ENCODE peak calls at places on chromosomes 16 and 17, in five cellular contexts. One of them, this sample, is unnamed.

GRCh38 chr17:74295625-74296547 is 21.9 kb downstream of the DNAI2 start:
- DNase-seq in uterus: no peak
- DNase-seq in A673: no peak
- DNase-seq in astrocyte of the spinal cord: no peak
- DNase-seq in NB4: no peak
- DNase-seq in this sample: no peak

GRCh38 chr17:45160505-45161287 is 979 bp upstream of the HEXIM2 start:
- DNase-seq in uterus: peak; percentile 75
- DNase-seq in A673: peak; percentile 42
- DNase-seq in astrocyte of the spinal cord: peak; percentile 75
- DNase-seq in NB4: peak; percentile 85
- DNase-seq in this sample: no peak

GRCh38 chr16:49491736-49492089 is 118.1 kb downstream of the C16orf78 start:
- DNase-seq in uterus: peak; percentile 34
- DNase-seq in A673: peak; percentile 23
- DNase-seq in astrocyte of the spinal cord: no peak
- DNase-seq in NB4: no peak
- DNase-seq in this sample: no peak

GRCh38 chr17:7523033-7523432 is 25.8 kb upstream of the TNFSF12 start:
- DNase-seq in uterus: no peak
- DNase-seq in A673: peak; percentile 68
- DNase-seq in astrocyte of the spinal cord: peak; percentile 8
- DNase-seq in NB4: peak; percentile 39
- DNase-seq in this sample: no peak

GRCh38 chr17:56707312-56708219 is 114.1 kb downstream of the NOG start:
- DNase-seq in uterus: no peak
- DNase-seq in A673: peak; percentile 18
- DNase-seq in astrocyte of the spinal cord: no peak
- DNase-seq in NB4: no peak
- DNase-seq in this sample: no peak

GRCh38 chr17:82050761-82051641 is 610 bp downstream of the RFNG start:
- DNase-seq in uterus: no peak
- DNase-seq in A673: no peak
- DNase-seq in astrocyte of the spinal cord: no peak
- DNase-seq in NB4: no peak
- DNase-seq in this sample: no peak

GRCh38 chr17:33927732-33928133 is 327.4 kb upstream of the CCL2 start:
- DNase-seq in uterus: no peak
- DNase-seq in A673: peak; percentile 0
- DNase-seq in astrocyte of the spinal cord: no peak
- DNase-seq in NB4: peak; percentile 7
- DNase-seq in this sample: no peak

GRCh38 chr16:88560722-88561484 is 9.3 kb upstream of the ZC3H18 start:
- DNase-seq in uterus: no peak
- DNase-seq in A673: peak; percentile 55
- DNase-seq in astrocyte of the spinal cord: peak; percentile 20
- DNase-seq in NB4: peak; percentile 64
- DNase-seq in this sample: no peak

GRCh38 chr17:72120878-72121163 is at the start of gene SOX9:
- DNase-seq in uterus: no peak
- DNase-seq in A673: peak; percentile 98
- DNase-seq in astrocyte of the spinal cord: peak; percentile 97
- DNase-seq in NB4: no peak
- DNase-seq in this sample: peak; percentile 81

GRCh38 chr17:16428098-16428882 is 12.9 kb downstream of the TRPV2 start:
- DNase-seq in uterus: peak; percentile 56
- DNase-seq in A673: peak; percentile 77
- DNase-seq in astrocyte of the spinal cord: no peak
- DNase-seq in NB4: peak; percentile 82
- DNase-seq in this sample: no peak

GRCh38 chr17:55632893-55633292 is 89.8 kb downstream of the TMEM100 start:
- DNase-seq in uterus: no peak
- DNase-seq in A673: no peak
- DNase-seq in astrocyte of the spinal cord: peak; percentile 25
- DNase-seq in NB4: no peak
- DNase-seq in this sample: no peak

GRCh38 chr16:21208429-21208828 is 2.9 kb downstream of the ZP2 start:
- DNase-seq in uterus: no peak
- DNase-seq in A673: no peak
- DNase-seq in astrocyte of the spinal cord: no peak
- DNase-seq in NB4: no peak
- DNase-seq in this sample: no peak

GRCh38 chr16:85610059-85610445 is 3.1 kb upstream of the GSE1 start:
- DNase-seq in uterus: peak; percentile 35
- DNase-seq in A673: no peak
- DNase-seq in astrocyte of the spinal cord: no peak
- DNase-seq in NB4: no peak
- DNase-seq in this sample: no peak

GRCh38 chr17:38333635-38334295 is 10.0 kb downstream of the GPR179 start:
- DNase-seq in uterus: no peak
- DNase-seq in A673: peak; percentile 28
- DNase-seq in astrocyte of the spinal cord: no peak
- DNase-seq in NB4: peak; percentile 65
- DNase-seq in this sample: no peak
- H3K4me3 ChIP-seq in uterus: no peak overlapping the region
- H3K4me3 ChIP-seq in A673: no peak overlapping the region
- H3K4me3 ChIP-seq in astrocyte of the spinal cord: no peak overlapping the region
- H3K4me3 ChIP-seq in NB4: no peak overlapping the region
- H3K4me3 ChIP-seq in this sample: no peak overlapping the region

DNA sequence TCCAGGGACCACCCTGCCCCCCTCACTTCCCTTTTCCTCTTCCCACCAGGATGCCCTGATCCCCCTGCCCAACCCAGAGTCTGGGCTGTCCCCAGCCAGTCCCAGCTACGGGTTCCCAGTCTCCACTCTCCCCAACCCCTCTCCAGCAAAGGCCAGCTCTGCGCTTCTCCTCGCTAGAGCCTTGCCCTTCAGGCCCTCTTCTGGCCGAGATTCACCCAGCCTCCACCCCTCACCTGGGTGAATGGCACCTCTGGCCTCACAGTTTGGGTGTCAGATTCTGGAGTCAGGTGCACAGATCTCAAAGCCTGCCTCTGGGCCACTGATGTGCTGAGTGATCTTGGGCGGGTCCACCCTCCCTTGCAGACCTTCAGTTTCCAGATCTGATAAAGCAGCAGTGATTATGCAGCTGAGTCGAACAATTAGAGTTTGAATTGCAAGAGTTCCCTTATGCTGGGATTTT is 185.6 kb upstream of the TNRC6C start:
- DNase-seq in uterus: no peak
- DNase-seq in A673: no peak
- DNase-seq in astrocyte of the spinal cord: no peak
- DNase-seq in NB4: no peak
- DNase-seq in this sample: no peak
- TF ChIP-seq CTCF in uterus: no peak
- TF ChIP-seq CTCF in A673: no peak
- TF ChIP-seq CTCF in astrocyte of the spinal cord: no peak
- TF ChIP-seq CTCF in NB4: no peak
- TF ChIP-seq CTCF in this sample: no peak

GRCh38 chr16:17407321-17407720 is 63.4 kb downstream of the XYLT1 start:
- DNase-seq in uterus: no peak
- DNase-seq in A673: no peak
- DNase-seq in astrocyte of the spinal cord: no peak
- DNase-seq in NB4: no peak
- DNase-seq in this sample: no peak
- H3K4me3 ChIP-seq in uterus: no peak overlapping the region
- H3K4me3 ChIP-seq in A673: no peak overlapping the region
- H3K4me3 ChIP-seq in astrocyte of the spinal cord: no peak overlapping the region
- H3K4me3 ChIP-seq in NB4: no peak overlapping the region
- H3K4me3 ChIP-seq in this sample: no peak overlapping the region

DNA sequence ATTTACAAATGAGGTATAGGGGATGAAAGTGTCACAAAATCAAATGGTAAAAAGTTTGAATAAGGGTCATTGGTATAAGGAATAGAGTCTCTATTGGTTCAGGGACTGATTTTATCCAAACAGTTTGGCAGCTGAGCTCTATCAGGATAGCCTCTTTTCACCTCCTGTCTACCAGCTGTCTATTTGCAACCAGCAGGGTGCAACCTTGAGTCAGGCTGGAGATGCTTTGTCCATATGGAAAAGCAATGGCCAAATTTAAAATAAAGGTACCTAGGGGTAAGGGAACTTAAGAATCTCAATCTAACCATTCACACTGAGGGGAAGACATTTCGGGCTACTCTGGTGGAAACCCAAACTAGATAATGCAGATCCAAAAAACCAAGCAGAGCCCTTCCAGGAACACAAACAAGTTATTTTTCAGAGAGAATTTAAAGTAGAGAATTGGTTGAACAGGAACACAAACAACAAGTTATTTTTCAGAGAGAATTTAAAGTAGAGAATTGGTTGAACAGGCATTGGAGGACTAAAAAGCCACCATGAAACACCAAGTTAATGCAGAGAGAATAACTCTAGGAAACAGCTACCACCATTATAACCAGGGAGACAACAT is 12.6 kb upstream of the CA10 start:
- DNase-seq in uterus: no peak
- DNase-seq in A673: peak; percentile 37
- DNase-seq in astrocyte of the spinal cord: no peak
- DNase-seq in NB4: peak; percentile 20
- DNase-seq in this sample: no peak
- TF ChIP-seq CTCF in uterus: no peak
- TF ChIP-seq CTCF in A673: peak; percentile 58
- TF ChIP-seq CTCF in astrocyte of the spinal cord: peak; percentile 52
- TF ChIP-seq CTCF in NB4: peak; percentile 63
- TF ChIP-seq CTCF in this sample: peak; percentile 79

GRCh38 chr16:81616321-81617020 is 162.6 kb upstream of the PLCG2 start:
- DNase-seq in uterus: peak; percentile 43
- DNase-seq in A673: peak; percentile 58
- DNase-seq in astrocyte of the spinal cord: peak; percentile 72
- DNase-seq in NB4: peak; percentile 77
- DNase-seq in this sample: no peak
- H3K4me3 ChIP-seq in uterus: no peak overlapping the region
- H3K4me3 ChIP-seq in A673: no peak overlapping the region
- H3K4me3 ChIP-seq in astrocyte of the spinal cord: no peak overlapping the region
- H3K4me3 ChIP-seq in NB4: no peak overlapping the region
- H3K4me3 ChIP-seq in this sample: no peak overlapping the region

GRCh38 chr16:30352488-30353401 is 2.4 kb downstream of the CD2BP2 start:
- DNase-seq in uterus: no peak
- DNase-seq in A673: no peak
- DNase-seq in astrocyte of the spinal cord: no peak
- DNase-seq in NB4: no peak
- DNase-seq in this sample: no peak
- TF ChIP-seq CTCF in uterus: no peak
- TF ChIP-seq CTCF in A673: no peak
- TF ChIP-seq CTCF in astrocyte of the spinal cord: peak; percentile 27
- TF ChIP-seq CTCF in NB4: no peak
- TF ChIP-seq CTCF in this sample: no peak

DNA sequence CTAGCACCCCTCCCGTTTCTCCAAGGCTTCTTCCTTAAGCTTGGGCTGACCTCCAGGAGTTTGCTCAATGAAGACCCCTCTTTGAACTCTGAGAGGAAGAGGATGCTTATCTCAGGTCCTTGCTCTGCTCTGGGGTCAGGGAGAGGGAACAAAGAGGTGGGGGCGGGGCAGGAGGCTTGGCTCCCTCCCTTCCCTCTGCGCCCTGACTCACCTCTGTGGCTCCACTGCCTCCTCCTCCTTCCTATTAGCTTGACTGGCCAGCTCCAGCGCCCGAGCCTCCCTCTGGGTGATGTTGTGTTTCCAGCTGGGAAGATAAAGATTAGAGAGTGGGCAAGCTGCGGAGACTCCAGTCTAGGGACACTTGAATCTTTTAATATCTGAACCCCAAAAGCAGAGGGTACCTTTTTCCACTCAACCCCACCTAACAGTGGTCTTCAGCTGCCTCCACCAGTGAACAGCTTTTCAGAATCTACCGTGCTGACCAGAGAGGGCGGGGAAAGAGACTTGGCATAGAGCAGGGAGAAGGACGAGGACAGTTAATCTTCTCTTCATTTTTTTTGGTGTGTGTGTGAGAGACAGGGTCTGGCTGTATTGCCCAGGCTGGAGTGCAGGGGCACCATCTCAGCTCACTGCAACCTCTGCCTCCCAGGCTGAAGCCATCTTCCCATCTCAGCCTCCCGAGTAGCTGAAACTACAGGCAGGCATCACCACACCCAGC is 6.7 kb downstream of the GIP start:
- DNase-seq in uterus: no peak
- DNase-seq in A673: no peak
- DNase-seq in astrocyte of the spinal cord: peak; percentile 69
- DNase-seq in NB4: peak; percentile 35
- DNase-seq in this sample: no peak
- H3K4me3 ChIP-seq in uterus: no peak overlapping the region
- H3K4me3 ChIP-seq in A673: no peak overlapping the region
- H3K4me3 ChIP-seq in astrocyte of the spinal cord: no peak overlapping the region
- H3K4me3 ChIP-seq in NB4: no peak overlapping the region
- H3K4me3 ChIP-seq in this sample: no peak overlapping the region

This sample was measured in kidney epithelial cell.